ENCODE peak calls at places on chromosomes 16 and 17, in seven cellular contexts. One of them, this sample, is unnamed.

GRCh38 chr17:82880620-82881019 is 40.8 kb upstream of the ZNF750 start:
- DNase-seq in ascending aorta: no peak
- DNase-seq in tibial artery: no peak
- DNase-seq in testis: no peak
- DNase-seq in hepatocyte: no peak
- DNase-seq in adrenal gland: no peak
- DNase-seq in stomach: no peak
- DNase-seq in this sample: no peak

GRCh38 chr16:24700549-24701392 is 28.7 kb upstream of the TNRC6A start:
- DNase-seq in adrenal gland: peak; percentile 92
- DNase-seq in tibial artery: peak; percentile 94
- DNase-seq in hepatocyte: peak; percentile 65
- DNase-seq in ascending aorta: peak; percentile 94
- DNase-seq in stomach: peak; percentile 46
- DNase-seq in testis: peak; percentile 86
- DNase-seq in this sample: peak; percentile 87

GRCh38 chr17:55743103-55743679 is 7.7 kb upstream of the PCTP start:
- DNase-seq in hepatocyte: peak; percentile 72
- DNase-seq in testis: no peak
- DNase-seq in stomach: peak; percentile 46
- DNase-seq in ascending aorta: no peak
- DNase-seq in tibial artery: no peak
- DNase-seq in adrenal gland: peak; percentile 74
- DNase-seq in this sample: no peak

GRCh38 chr17:78763561-78763960 is 18.5 kb downstream of the CYTH1 start:
- DNase-seq in adrenal gland: no peak
- DNase-seq in hepatocyte: no peak
- DNase-seq in testis: no peak
- DNase-seq in stomach: no peak
- DNase-seq in tibial artery: no peak
- DNase-seq in ascending aorta: no peak
- DNase-seq in this sample: no peak

GRCh38 chr16:9159839-9160550 is 68.6 kb downstream of the HAPSTR1 start:
- DNase-seq in adrenal gland: peak; percentile 69
- DNase-seq in stomach: peak; percentile 57
- DNase-seq in hepatocyte: peak; percentile 84
- DNase-seq in testis: peak; percentile 78
- DNase-seq in tibial artery: no peak
- DNase-seq in ascending aorta: no peak
- DNase-seq in this sample: peak; percentile 12

GRCh38 chr17:81959362-81960129 is 1.4 kb downstream of the NOTUM start:
- DNase-seq in ascending aorta: peak; percentile 81
- DNase-seq in hepatocyte: peak; percentile 83
- DNase-seq in tibial artery: no peak
- DNase-seq in stomach: peak; percentile 84
- DNase-seq in adrenal gland: peak; percentile 76
- DNase-seq in testis: peak; percentile 63
- DNase-seq in this sample: peak; percentile 48

GRCh38 chr16:68792465-68793324 is 50.6 kb upstream of the TANGO6 start:
- DNase-seq in adrenal gland: no peak
- DNase-seq in testis: no peak
- DNase-seq in tibial artery: no peak
- DNase-seq in stomach: peak; percentile 51
- DNase-seq in ascending aorta: no peak
- DNase-seq in hepatocyte: peak; percentile 66
- DNase-seq in this sample: no peak

GRCh38 chr17:32915108-32915700 is 12.7 kb upstream of the TMEM98 start:
- DNase-seq in stomach: peak; percentile 49
- DNase-seq in testis: no peak
- DNase-seq in ascending aorta: no peak
- DNase-seq in adrenal gland: no peak
- DNase-seq in hepatocyte: no peak
- DNase-seq in tibial artery: no peak
- DNase-seq in this sample: no peak

GRCh38 chr16:47983999-47984580 is 171.7 kb downstream of the ABCC12 start:
- DNase-seq in stomach: no peak
- DNase-seq in adrenal gland: peak; percentile 23
- DNase-seq in tibial artery: no peak
- DNase-seq in ascending aorta: no peak
- DNase-seq in hepatocyte: no peak
- DNase-seq in testis: no peak
- DNase-seq in this sample: no peak

DNA sequence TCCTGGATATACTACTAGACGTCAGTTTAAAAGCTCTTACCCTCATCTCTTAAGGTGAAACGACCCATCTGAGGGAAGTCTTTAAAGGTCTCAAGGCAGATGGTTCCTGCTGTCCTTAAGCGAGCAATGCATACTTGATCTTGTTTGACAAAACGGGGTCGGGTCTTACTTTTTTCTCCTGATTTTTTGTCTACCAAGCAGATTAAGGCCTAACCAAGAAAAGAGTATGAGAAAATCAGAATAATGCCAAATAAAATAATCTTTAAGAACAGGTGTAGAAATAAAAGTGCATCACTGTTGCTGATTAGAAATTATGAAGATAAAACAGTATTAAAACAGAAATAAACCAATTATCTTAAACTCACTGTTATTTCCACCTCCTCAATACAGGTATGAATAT is 24.4 kb upstream of the RSL1D1 start:
- DNase-seq in ascending aorta: no peak
- DNase-seq in hepatocyte: no peak
- DNase-seq in tibial artery: no peak
- DNase-seq in adrenal gland: no peak
- DNase-seq in stomach: no peak
- DNase-seq in testis: no peak
- DNase-seq in this sample: no peak
- H3K36me3 ChIP-seq in ascending aorta: peaks cover 78% of the 10 kb centered on the region
- H3K36me3 ChIP-seq in hepatocyte: no peaks in the 10 kb centered on the region
- H3K36me3 ChIP-seq in tibial artery: peaks cover 36% of the 10 kb centered on the region
- H3K36me3 ChIP-seq in adrenal gland: no peaks in the 10 kb centered on the region
- H3K36me3 ChIP-seq in stomach: peaks cover 93% of the 10 kb centered on the region
- H3K36me3 ChIP-seq in testis: no peaks in the 10 kb centered on the region
- H3K36me3 ChIP-seq in this sample: peaks cover 93% of the 10 kb centered on the region

DNA sequence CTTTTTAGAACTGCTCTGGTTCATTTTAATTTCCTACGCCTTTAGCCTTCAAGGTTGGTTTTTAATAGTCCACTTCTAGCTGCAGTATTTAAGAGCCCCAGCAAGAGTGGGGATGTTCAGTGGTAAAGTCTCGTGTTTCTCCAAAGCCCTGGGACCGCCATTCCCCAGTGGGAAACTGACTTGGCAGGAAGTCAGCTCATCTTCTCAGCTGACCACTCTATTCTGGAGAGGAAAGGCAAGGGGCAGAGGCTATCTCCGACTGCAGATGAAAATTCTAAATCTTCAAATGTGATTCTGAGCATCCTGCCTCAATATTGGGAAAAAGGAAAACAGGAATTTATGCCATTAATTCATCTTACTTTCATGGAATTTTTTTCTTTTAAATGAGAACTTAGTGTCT is 35.5 kb downstream of the HS3ST3B1 start:
- DNase-seq in stomach: no peak
- DNase-seq in tibial artery: no peak
- DNase-seq in hepatocyte: no peak
- DNase-seq in testis: no peak
- DNase-seq in adrenal gland: no peak
- DNase-seq in ascending aorta: no peak
- DNase-seq in this sample: peak; percentile 54
- H3K4me1 ChIP-seq in stomach: no peaks in the 10 kb centered on the region
- H3K4me1 ChIP-seq in tibial artery: no peaks in the 10 kb centered on the region
- H3K4me1 ChIP-seq in hepatocyte: peaks cover 9% of the 10 kb centered on the region
- H3K4me1 ChIP-seq in testis: no peaks in the 10 kb centered on the region
- H3K4me1 ChIP-seq in adrenal gland: no peaks in the 10 kb centered on the region
- H3K4me1 ChIP-seq in ascending aorta: no peaks in the 10 kb centered on the region
- H3K4me1 ChIP-seq in this sample: peaks cover 9% of the 10 kb centered on the region

DNA sequence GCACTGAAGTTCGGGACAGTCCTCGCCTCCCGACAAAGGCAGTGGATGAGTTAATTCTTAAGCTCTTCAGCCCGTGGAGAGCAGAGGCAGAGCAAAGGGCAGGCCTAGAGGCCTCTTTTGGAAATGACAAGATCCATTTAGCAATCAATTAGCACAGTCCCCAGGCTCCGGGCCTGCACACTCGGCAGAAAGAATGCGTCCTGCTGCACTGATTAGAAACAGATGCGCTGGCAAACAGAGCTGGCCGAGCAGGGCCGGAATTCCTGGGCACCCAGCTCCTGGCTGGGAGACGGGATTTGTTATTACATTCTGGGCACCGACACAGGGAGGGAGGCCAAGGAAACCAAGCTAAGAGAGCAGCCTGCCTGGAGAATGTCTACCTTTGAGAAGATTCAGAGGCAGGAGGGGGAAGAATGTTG is 162.9 kb downstream of the COPRS start:
- DNase-seq in stomach: peak; percentile 74
- DNase-seq in testis: peak; percentile 68
- DNase-seq in adrenal gland: peak; percentile 16
- DNase-seq in tibial artery: peak; percentile 95
- DNase-seq in ascending aorta: peak; percentile 96
- DNase-seq in hepatocyte: peak; percentile 83
- DNase-seq in this sample: peak; percentile 82
- TF ChIP-seq CTCF in stomach: no peak
- TF ChIP-seq CTCF in testis: no peak
- TF ChIP-seq CTCF in adrenal gland: no peak
- TF ChIP-seq CTCF in tibial artery: no peak
- TF ChIP-seq CTCF in ascending aorta: no peak
- TF ChIP-seq CTCF in hepatocyte: peak; percentile 15
- TF ChIP-seq CTCF in this sample: peak; percentile 32

GRCh38 chr16:11901091-11901490 is 14.7 kb downstream of the GSPT1 start:
- DNase-seq in adrenal gland: no peak
- DNase-seq in testis: no peak
- DNase-seq in tibial artery: no peak
- DNase-seq in hepatocyte: no peak
- DNase-seq in stomach: no peak
- DNase-seq in ascending aorta: no peak
- DNase-seq in this sample: no peak
- H3K36me3 ChIP-seq in adrenal gland: no peaks in the 10 kb centered on the region
- H3K36me3 ChIP-seq in testis: no peaks in the 10 kb centered on the region
- H3K36me3 ChIP-seq in tibial artery: no peaks in the 10 kb centered on the region
- H3K36me3 ChIP-seq in hepatocyte: no peaks in the 10 kb centered on the region
- H3K36me3 ChIP-seq in stomach: peaks cover 26% of the 10 kb centered on the region
- H3K36me3 ChIP-seq in ascending aorta: peaks cover 7% of the 10 kb centered on the region
- H3K36me3 ChIP-seq in this sample: no peaks in the 10 kb centered on the region

GRCh38 chr17:5473906-5474305 is 5.1 kb upstream of the DHX33 start:
- DNase-seq in testis: no peak
- DNase-seq in stomach: no peak
- DNase-seq in tibial artery: no peak
- DNase-seq in ascending aorta: no peak
- DNase-seq in adrenal gland: no peak
- DNase-seq in hepatocyte: no peak
- DNase-seq in this sample: no peak
- H3K4me1 ChIP-seq in testis: no peaks in the 10 kb centered on the region
- H3K4me1 ChIP-seq in stomach: peaks cover 4% of the 10 kb centered on the region
- H3K4me1 ChIP-seq in tibial artery: no peaks in the 10 kb centered on the region
- H3K4me1 ChIP-seq in ascending aorta: no peaks in the 10 kb centered on the region
- H3K4me1 ChIP-seq in adrenal gland: peaks cover 6% of the 10 kb centered on the region
- H3K4me1 ChIP-seq in hepatocyte: no peaks in the 10 kb centered on the region
- H3K4me1 ChIP-seq in this sample: no peaks in the 10 kb centered on the region

This sample was measured in heart right ventricle.